ENCODE peak calls at places on chromosomes 2 and 18, in ten cellular contexts. C is astrocyte of the spinal cord, Y is LNCaP clone FGC, F is astrocyte, K is stomach, J is left ventricle myocardium inferior, G is fibroblast of the aortic adventitia, D is breast epithelium, Z is hepatocyte, P is tibial artery. O is an unnamed sample.

GRCh38 chr2:28084564-28084963 is 194.0 kb downstream of the BABAM2 start:
- DNase-seq in C (peak; percentile 54), Y (no peak), F (peak; percentile 65), K (no peak), J (no peak), G (no peak), D (no peak), Z (peak; percentile 25), P (no peak), O (no peak)

GRCh38 chr2:20966061-20966460 is 77.8 kb downstream of the APOB start:
- DNase-seq in C (no peak), Y (no peak), F (no peak), K (no peak), J (no peak), G (no peak), D (no peak), Z (no peak), P (no peak), O (no peak)

GRCh38 chr2:29606105-29606871 is 315.1 kb downstream of the ALK start:
- DNase-seq in C (peak; percentile 92), Y (no peak), F (peak; percentile 96), K (no peak), J (no peak), G (peak; percentile 96), D (no peak), Z (no peak), P (no peak), O (no peak)

GRCh38 chr2:30362468-30363081 is 84.5 kb upstream of the LCLAT1 start:
- DNase-seq in C (peak; percentile 44), Y (no peak), F (peak; percentile 76), K (no peak), J (no peak), G (peak; percentile 85), D (no peak), Z (no peak), P (no peak), O (no peak)

GRCh38 chr2:234178309-234179030 is 128.0 kb downstream of the SPP2 start:
- DNase-seq in C (peak; percentile 51), Y (peak; percentile 10), F (peak; percentile 58), K (no peak), J (no peak), G (peak; percentile 19), D (no peak), Z (peak; percentile 59), P (no peak), O (no peak)

GRCh38 chr2:176774768-176775453 is 437.7 kb upstream of the HNRNPA3 start:
- DNase-seq in C (no peak), Y (no peak), F (no peak), K (no peak), J (no peak), G (no peak), D (no peak), Z (peak; percentile 8), P (no peak), O (no peak)

GRCh38 chr2:197191948-197192338 is 118.6 kb downstream of the ANKRD44 start:
- DNase-seq in C (no peak), Y (no peak), F (no peak), K (no peak), J (no peak), G (no peak), D (no peak), Z (no peak), P (no peak), O (no peak)

GRCh38 chr2:153715218-153715617 is 156.5 kb upstream of the GALNT13 start:
- DNase-seq in C (no peak), Y (no peak), F (no peak), K (no peak), J (no peak), G (no peak), D (no peak), Z (no peak), P (no peak), O (no peak)

GRCh38 chr18:36627616-36628015 is 201.2 kb downstream of the TPGS2 start:
- DNase-seq in C (no peak), Y (no peak), F (no peak), K (no peak), J (no peak), G (no peak), D (no peak), Z (no peak), P (no peak), O (no peak)

GRCh38 chr18:36625386-36625785 is 203.4 kb downstream of the TPGS2 start:
- DNase-seq in C (no peak), Y (no peak), F (no peak), K (no peak), J (no peak), G (no peak), D (no peak), Z (no peak), P (no peak), O (no peak)

GRCh38 chr18:36622610-36623009 is 206.2 kb downstream of the TPGS2 start:
- DNase-seq in C (no peak), Y (no peak), F (no peak), K (no peak), J (no peak), G (no peak), D (no peak), Z (no peak), P (no peak), O (no peak)

GRCh38 chr18:36623681-36624080 is 205.1 kb downstream of the TPGS2 start:
- DNase-seq in C (no peak), Y (no peak), F (no peak), K (no peak), J (no peak), G (no peak), D (no peak), Z (peak; percentile 24), P (no peak), O (no peak)

GRCh38 chr18:36624451-36625167 is 204.2 kb downstream of the TPGS2 start:
- DNase-seq in C (no peak), Y (no peak), F (no peak), K (no peak), J (no peak), G (no peak), D (no peak), Z (no peak), P (no peak), O (no peak)
- TF ChIP-seq CTCF in C (no peak), Y (peak; percentile 22), F (no peak), K (no peak), J (peak; percentile 18), G (no peak), D (no peak), Z (no peak), P (no peak), O (no peak)

DNA sequence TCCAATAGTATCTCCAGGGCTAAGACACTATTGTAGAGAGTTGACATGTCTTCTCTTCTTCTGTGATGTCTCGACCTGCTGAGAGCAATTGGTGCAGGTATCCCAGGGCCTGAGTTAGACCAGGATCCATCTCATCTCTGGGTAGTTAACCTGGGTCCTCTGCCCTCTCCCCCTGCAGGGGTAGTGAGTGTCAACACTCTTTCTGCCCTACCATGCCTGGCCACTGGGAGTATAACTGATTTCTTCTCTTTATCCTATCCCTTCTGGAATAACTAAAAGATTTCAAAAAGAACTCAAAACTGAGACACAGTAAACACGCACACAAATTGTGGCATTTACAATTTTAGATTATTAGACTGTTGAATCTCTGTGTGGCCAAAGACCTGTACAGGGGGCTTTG is 20.8 kb upstream of the SIX3 start:
- DNase-seq in C (no peak), Y (no peak), F (no peak), K (no peak), J (no peak), G (no peak), D (no peak), Z (no peak), P (no peak), O (no peak)
- TF ChIP-seq CTCF in C (no peak), Y (no peak), F (no peak), K (no peak), J (no peak), G (peak; percentile 12), D (no peak), Z (no peak), P (no peak), O (no peak)

GRCh38 chr18:71597219-71597618 is 946.9 kb downstream of the CBLN2 start:
- DNase-seq in C (no peak), Y (no peak), F (no peak), K (no peak), J (no peak), G (peak; percentile 5), D (no peak), Z (no peak), P (no peak), O (no peak)

DNA sequence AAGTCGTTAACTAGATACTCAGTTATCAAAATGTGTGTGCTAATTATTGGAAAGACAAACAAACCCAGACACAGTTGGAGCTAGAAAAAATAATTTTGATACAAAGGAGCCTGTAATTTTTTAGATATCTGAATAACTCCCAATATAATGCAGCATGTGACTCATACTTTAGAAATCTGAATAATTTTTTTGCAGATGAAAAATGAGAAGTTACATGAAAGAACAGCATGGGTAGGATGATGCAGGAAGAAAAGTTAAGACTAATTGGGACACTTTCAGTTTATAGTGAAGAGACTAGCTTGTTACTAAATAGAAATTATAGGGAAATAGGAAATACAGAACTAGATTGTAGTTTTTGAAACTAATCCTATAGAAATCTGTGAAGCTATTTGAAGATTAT is 945.8 kb downstream of the CBLN2 start:
- DNase-seq in C (no peak), Y (no peak), F (peak; percentile 7), K (no peak), J (no peak), G (peak; percentile 38), D (no peak), Z (no peak), P (no peak), O (no peak)
- TF ChIP-seq CTCF in C (no peak), Y (no peak), F (no peak), K (no peak), J (no peak), G (no peak), D (no peak), Z (no peak), P (no peak), O (no peak)

GRCh38 chr2:85770369-85770768 is 16.6 kb downstream of the ATOH8 start:
- DNase-seq in C (peak; percentile 50), Y (no peak), F (peak; percentile 43), K (no peak), J (no peak), G (no peak), D (no peak), Z (no peak), P (no peak), O (no peak)

GRCh38 chr2:85768713-85769112 is 14.9 kb downstream of the ATOH8 start:
- DNase-seq in C (peak; percentile 56), Y (no peak), F (no peak), K (peak; percentile 82), J (peak; percentile 84), G (peak; percentile 83), D (no peak), Z (peak; percentile 78), P (peak; percentile 84), O (peak; percentile 81)

GRCh38 chr2:85767803-85768665 is 14.2 kb downstream of the ATOH8 start:
- DNase-seq in C (no peak), Y (no peak), F (no peak), K (no peak), J (no peak), G (no peak), D (no peak), Z (no peak), P (no peak), O (no peak)

GRCh38 chr2:85769987-85770362 is 16.2 kb downstream of the ATOH8 start:
- DNase-seq in C (no peak), Y (no peak), F (no peak), K (no peak), J (no peak), G (no peak), D (no peak), Z (no peak), P (peak; percentile 62), O (no peak)

GRCh38 chr2:85769236-85769986 is 15.6 kb downstream of the ATOH8 start:
- DNase-seq in C (no peak), Y (no peak), F (no peak), K (no peak), J (no peak), G (no peak), D (no peak), Z (no peak), P (peak; percentile 63), O (no peak)
- TF ChIP-seq CTCF in C (peak; percentile 49), Y (no peak), F (peak; percentile 18), K (no peak), J (peak; percentile 49), G (peak; percentile 43), D (peak; percentile 13), Z (peak; percentile 14), P (peak; percentile 8), O (peak; percentile 34)